ENCODE peak calls at places on chromosomes 6 and 20, in nine cellular contexts. U is lower leg skin; O is H54; N is activated T-cell treated with anti-CD3 and anti-CD28 coated beads for 1 hour; F is cardiac septum; G is SW 1271; S is stimulated activated CD8-positive, alpha-beta memory T cell treated with anti-CD3 and anti-CD28 coated beads, Interleukin-2, amount 100 ng/mL, for 1 hour; P is LoVo; L is fibroblast of lung. X is an unnamed sample.

GRCh38 chr6:152232494-152233151 is 404.5 kb downstream of the SYNE1 start:
- DNase-seq in O (no peak), U (no peak), S (no peak), L (peak), P (no peak), G (no peak), F (no peak), N (no peak), X (no peak)

GRCh38 chr6:1787894-1788293 is 178.2 kb downstream of the FOXC1 start:
- DNase-seq in G (no peak), N (no peak), U (peak), O (peak), F (no peak), S (no peak), L (peak), P (no peak), X (no peak)

GRCh38 chr6:37488464-37488863 is 11.2 kb downstream of the CCDC167 start:
- DNase-seq in G (no peak), O (no peak), L (no peak), F (no peak), U (no peak), N (no peak), P (no peak), S (no peak), X (no peak)

GRCh38 chr6:102474041-102474807 is 1080.7 kb downstream of the GRIK2 start:
- DNase-seq in L (no peak), P (no peak), O (no peak), U (no peak), S (no peak), F (no peak), G (no peak), N (no peak), X (no peak)

GRCh38 chr6:118249680-118250079 is 298.4 kb upstream of the PLN start:
- DNase-seq in G (no peak), L (no peak), S (no peak), N (no peak), F (no peak), P (no peak), U (no peak), O (no peak), X (no peak)

GRCh38 chr6:122122202-122122601 is 277.2 kb upstream of the HSF2 start:
- DNase-seq in U (no peak), P (no peak), L (no peak), O (no peak), N (no peak), F (no peak), S (no peak), G (no peak), X (no peak)

GRCh38 chr6:3835055-3835731 is 14.0 kb upstream of the FAM50B start:
- DNase-seq in L (peak), O (no peak), G (no peak), P (peak), F (no peak), U (peak), N (no peak), S (no peak), X (no peak)

GRCh38 chr6:25175216-25175615 is 104.0 kb upstream of the CARMIL1 start:
- DNase-seq in L (no peak), P (peak), F (no peak), G (peak), N (no peak), U (no peak), O (no peak), S (no peak), X (no peak)

GRCh38 chr6:146890644-146891434 is 292.1 kb downstream of the ADGB start:
- DNase-seq in P (no peak), G (no peak), F (no peak), O (no peak), U (no peak), S (no peak), N (no peak), L (no peak), X (no peak)

GRCh38 chr6:154996841-154997311 is 1.8 kb downstream of the TIAM2 start:
- DNase-seq in O (no peak), G (no peak), U (no peak), S (no peak), F (no peak), P (no peak), L (no peak), N (no peak), X (no peak)

GRCh38 chr6:167759206-167759605 is 67.5 kb upstream of the AFDN start:
- DNase-seq in L (no peak), O (no peak), G (no peak), F (no peak), N (no peak), P (no peak), S (no peak), U (no peak), X (no peak)

GRCh38 chr20:47859255-47859654 is 74.0 kb upstream of the SULF2 start:
- DNase-seq in O (no peak), P (no peak), U (no peak), N (no peak), G (no peak), S (no peak), L (no peak), F (no peak), X (no peak)

GRCh38 chr6:89794324-89794723 is 25.3 kb downstream of the MDN1 start:
- DNase-seq in U (no peak), P (no peak), O (no peak), S (no peak), F (no peak), N (no peak), L (no peak), G (no peak), X (no peak)

GRCh38 chr6:6659600-6660327 is 71.2 kb downstream of the LY86 start:
- DNase-seq in G (no peak), U (peak), L (no peak), S (no peak), O (no peak), P (no peak), N (no peak), F (no peak), X (no peak)

GRCh38 chr6:45843848-45844521 is 171.7 kb downstream of the CLIC5 start:
- DNase-seq in P (no peak), N (no peak), F (no peak), S (no peak), O (no peak), L (peak), U (no peak), G (no peak), X (no peak)

GRCh38 chr6:136424901-136425300 is 125.3 kb downstream of the MAP7 start:
- DNase-seq in U (no peak), S (no peak), F (no peak), O (no peak), L (no peak), P (no peak), G (no peak), N (no peak), X (no peak)

GRCh38 chr20:17845701-17846475 is 122.7 kb downstream of the SNX5 start:
- DNase-seq in U (no peak), L (peak), P (no peak), S (no peak), F (no peak), O (no peak), N (no peak), G (peak), X (no peak)

GRCh38 chr20:8534368-8534767 is 402.3 kb downstream of the PLCB1 start:
- DNase-seq in P (no peak), S (no peak), N (no peak), U (no peak), G (no peak), L (no peak), F (no peak), O (no peak), X (no peak)

GRCh38 chr6:34462561-34462971 is 3.3 kb upstream of the PACSIN1 start:
- DNase-seq in U (no peak), O (peak), L (peak), S (no peak), P (peak), G (peak), F (no peak), N (no peak), X (no peak)

GRCh38 chr6:15370730-15371129 is 124.9 kb downstream of the JARID2 start:
- DNase-seq in P (no peak), U (no peak), G (no peak), L (peak), S (no peak), O (no peak), N (no peak), F (no peak), X (no peak)

GRCh38 chr6:99002826-99003225 is 55.1 kb upstream of the FBXL4 start:
- DNase-seq in N (no peak), L (peak), P (no peak), S (no peak), G (no peak), U (no peak), F (no peak), O (no peak), X (no peak)

GRCh38 chr20:6241591-6241990 is 118.8 kb upstream of the FERMT1 start:
- DNase-seq in S (no peak), L (no peak), N (no peak), U (no peak), P (no peak), O (no peak), G (no peak), F (no peak), X (no peak)

GRCh38 chr6:36245572-36246031 is 24.3 kb upstream of the PNPLA1 start:
- DNase-seq in S (no peak), F (no peak), G (no peak), P (no peak), O (no peak), N (no peak), U (no peak), L (no peak), X (no peak)

GRCh38 chr20:17889226-17889625 is 79.4 kb downstream of the SNX5 start:
- DNase-seq in G (peak), L (peak), S (no peak), U (no peak), P (no peak), N (no peak), O (no peak), F (no peak), X (no peak)

GRCh38 chr20:31816221-31816620 is 2.9 kb upstream of the MYLK2 start:
- DNase-seq in G (no peak), P (no peak), O (no peak), S (no peak), N (no peak), F (no peak), L (no peak), U (no peak), X (no peak)

GRCh38 chr20:41563087-41563486 is 55.1 kb downstream of the CHD6 start:
- DNase-seq in G (no peak), S (no peak), O (no peak), L (no peak), U (no peak), N (no peak), F (no peak), P (no peak), X (no peak)

GRCh38 chr6:116405147-116405546 is 34.4 kb downstream of the DSE start:
- DNase-seq in S (no peak), O (no peak), L (peak), F (no peak), P (no peak), N (no peak), U (no peak), G (no peak), X (peak)

GRCh38 chr20:61594198-61594597 is 342.1 kb downstream of the CDH4 start:
- DNase-seq in F (no peak), S (no peak), G (no peak), O (no peak), L (no peak), P (no peak), U (no peak), N (no peak), X (no peak)

GRCh38 chr6:167405778-167406532 is 81.1 kb downstream of the TTLL2 start:
- DNase-seq in F (no peak), S (no peak), U (no peak), N (no peak), G (no peak), L (no peak), P (no peak), O (no peak), X (no peak)